ENCODE peak calls at places on chromosomes 13 and 19, in eight cellular contexts. E is CD4-positive, CD25-positive, alpha-beta regulatory T cell; W is thyroid gland; G is fibroblast of lung; T is endodermal cell; L is brain microvascular endothelial cell; U is tibial artery; O is transverse colon. I is an unnamed sample.

GRCh38 chr13:81393686-81394085 is 1052.8 kb upstream of the SPRY2 start:
- DNase-seq in L (no peak), T (peak; percentile 55), O (no peak), U (no peak), G (no peak), E (no peak), W (no peak), I (no peak)

GRCh38 chr19:49391581-49392399 is 3.7 kb downstream of the KASH5 start:
- DNase-seq in O (peak; percentile 84), U (peak; percentile 81), W (peak; percentile 86), G (peak; percentile 50), L (peak; percentile 38), T (peak; percentile 95), E (peak; percentile 84), I (peak; percentile 91)

GRCh38 chr19:17183858-17184271 is 31.3 kb upstream of the USE1 start:
- DNase-seq in W (no peak), T (no peak), U (no peak), E (peak; percentile 58), L (no peak), O (no peak), G (no peak), I (no peak)

GRCh38 chr19:48968179-48968661 is 3.1 kb downstream of the FTL start:
- DNase-seq in U (no peak), W (peak; percentile 48), E (no peak), T (no peak), O (no peak), G (no peak), L (no peak), I (no peak)

GRCh38 chr13:107457686-107458085 is 757.6 kb downstream of the LIG4 start:
- DNase-seq in T (no peak), G (no peak), O (no peak), E (no peak), L (no peak), W (no peak), U (no peak), I (no peak)

GRCh38 chr13:84405286-84405685 is 523.0 kb upstream of the SLITRK1 start:
- DNase-seq in W (no peak), T (no peak), L (no peak), U (no peak), E (no peak), O (no peak), G (peak; percentile 70), I (no peak)

GRCh38 chr13:52903320-52903719 is 54.9 kb upstream of the PCDH8 start:
- DNase-seq in E (no peak), O (no peak), G (no peak), L (no peak), T (no peak), U (no peak), W (no peak), I (no peak)

GRCh38 chr13:31797154-31797775 is 57.9 kb downstream of the RXFP2 start:
- DNase-seq in W (no peak), E (no peak), L (peak; percentile 17), O (no peak), U (no peak), G (peak; percentile 33), T (no peak), I (no peak)

GRCh38 chr19:3188627-3189596 is 3.2 kb downstream of the NCLN start:
- DNase-seq in O (peak; percentile 87), U (no peak), T (no peak), E (no peak), L (no peak), G (no peak), W (no peak), I (peak; percentile 71)

GRCh38 chr19:3186377-3186688 is 603 bp downstream of the NCLN start:
- DNase-seq in E (peak; percentile 47), U (no peak), L (no peak), W (no peak), O (no peak), T (peak; percentile 66), G (no peak), I (peak; percentile 77)

GRCh38 chr19:3187662-3188511 is 2.2 kb downstream of the NCLN start:
- DNase-seq in T (no peak), U (no peak), L (no peak), O (no peak), E (no peak), W (no peak), G (no peak), I (peak; percentile 69)

GRCh38 chr19:3185482-3186376 is at the start of gene NCLN:
- DNase-seq in E (peak; percentile 96), G (peak; percentile 89), T (peak; percentile 97), W (peak; percentile 96), O (peak; percentile 96), L (peak; percentile 91), U (peak; percentile 96), I (peak; percentile 98)

GRCh38 chr19:3186891-3187661 is 1.3 kb downstream of the NCLN start:
- DNase-seq in E (peak; percentile 15), G (no peak), T (no peak), W (no peak), L (no peak), U (no peak), O (peak; percentile 27), I (peak; percentile 73)
- H3K27ac ChIP-seq in E (no peak overlapping the region), G (peak overlapping the region; percentile 72), T (no peak overlapping the region), W (no peak overlapping the region), L (peak overlapping the region; percentile 26), U (peak overlapping the region; percentile 61), O (peak overlapping the region; percentile 86), I (no peak overlapping the region)

GRCh38 chr19:15642807-15643206 is 2.1 kb downstream of the CYP4F3 start:
- DNase-seq in U (no peak), E (no peak), O (no peak), L (no peak), G (no peak), W (no peak), T (no peak), I (no peak)
- H3K4me3 ChIP-seq in U (no peak overlapping the region), E (no peak overlapping the region), O (no peak overlapping the region), L (no peak overlapping the region), G (no peak overlapping the region), W (no peak overlapping the region), T (no peak overlapping the region), I (no peak overlapping the region)

GRCh38 chr19:29264897-29265296 is 51.9 kb upstream of the UQCRFS1 start:
- DNase-seq in E (no peak), T (peak; percentile 7), G (no peak), L (no peak), W (no peak), U (no peak), O (no peak), I (no peak)

GRCh38 chr19:29266603-29267002 is 53.7 kb upstream of the UQCRFS1 start:
- DNase-seq in U (no peak), L (no peak), T (peak; percentile 17), W (no peak), G (no peak), E (no peak), O (no peak), I (no peak)

GRCh38 chr19:29265436-29265835 is 52.5 kb upstream of the UQCRFS1 start:
- DNase-seq in T (no peak), W (no peak), G (no peak), E (no peak), L (no peak), U (no peak), O (no peak), I (no peak)

GRCh38 chr19:29267701-29268100 is 54.8 kb upstream of the UQCRFS1 start:
- DNase-seq in W (no peak), T (no peak), U (no peak), E (no peak), O (no peak), L (no peak), G (no peak), I (no peak)

GRCh38 chr19:29266001-29266400 is 53.0 kb upstream of the UQCRFS1 start:
- DNase-seq in L (no peak), E (no peak), T (peak; percentile 30), W (no peak), U (no peak), O (no peak), G (no peak), I (no peak)
- H3K27me3 ChIP-seq in L (no peaks in the 10 kb centered on the region), E (no peaks in the 10 kb centered on the region), T (no peaks in the 10 kb centered on the region), W (no peaks in the 10 kb centered on the region), U (peaks cover 29% of the 10 kb centered on the region), O (peaks cover 12% of the 10 kb centered on the region), G (no peaks in the 10 kb centered on the region), I (no peaks in the 10 kb centered on the region)

DNA sequence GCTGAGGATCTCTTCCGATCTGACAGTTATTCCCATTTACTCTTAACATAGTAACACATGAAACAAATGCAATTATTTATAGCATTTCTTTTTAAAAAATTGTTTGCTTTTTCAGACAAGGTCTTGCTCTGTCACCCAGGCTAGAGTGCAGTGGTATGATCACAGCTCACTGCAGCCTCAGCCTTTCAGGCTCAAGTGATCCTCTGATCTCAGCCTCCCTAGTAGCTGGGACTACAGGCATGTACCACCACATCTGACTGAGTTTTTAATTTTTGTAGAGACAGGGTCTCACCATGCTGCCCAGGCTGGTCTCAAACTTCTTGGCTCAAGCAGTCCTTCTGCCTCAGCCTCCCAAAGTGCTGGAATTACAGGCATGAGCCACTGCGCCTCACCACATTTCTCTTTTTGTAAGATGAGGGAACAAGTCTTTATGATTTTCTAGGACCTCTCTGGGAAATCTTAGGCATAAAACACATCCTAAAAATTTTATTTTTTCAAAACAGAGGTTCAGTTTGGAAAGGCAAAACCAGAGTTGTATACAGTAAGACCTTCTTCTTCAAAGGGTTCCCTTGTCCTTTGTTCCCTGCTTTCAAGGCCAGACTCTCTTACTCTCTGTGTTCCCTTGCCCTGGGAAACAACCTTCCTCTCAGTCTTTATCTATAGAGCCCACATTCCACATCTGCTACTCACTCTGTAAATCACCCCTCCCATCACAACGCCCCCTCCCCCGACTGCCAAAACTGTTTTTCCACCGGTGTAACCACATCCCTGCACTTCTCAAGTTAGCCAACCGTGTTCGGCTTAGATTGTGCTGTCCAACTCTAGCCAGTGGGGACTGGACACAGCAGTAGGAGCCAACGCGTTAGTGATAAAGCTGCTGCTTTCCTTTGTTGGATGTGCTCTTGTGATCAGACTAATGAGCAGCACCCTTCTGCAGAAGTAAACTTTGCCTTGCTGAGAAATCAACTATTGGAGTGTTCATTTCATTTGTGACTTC is 56.2 kb downstream of the DHRS12 start:
- DNase-seq in O (no peak), E (no peak), G (no peak), L (no peak), W (no peak), U (no peak), T (peak; percentile 79), I (no peak)
- H3K27ac ChIP-seq in O (no peak overlapping the region), E (no peak overlapping the region), G (no peak overlapping the region), L (no peak overlapping the region), W (no peak overlapping the region), U (peak overlapping the region; percentile 18), T (no peak overlapping the region), I (no peak overlapping the region)